ENCODE peak calls at places on chromosomes 12 and 14, in seven cellular contexts. One of them, this sample, is unnamed.

GRCh38 chr14:61616524-61617185 is 78.7 kb upstream of the HIF1A start:
- DNase-seq in psoas muscle: no peak
- DNase-seq in right cardiac atrium: no peak
- DNase-seq in suprapubic skin: no peak
- DNase-seq in CD4-positive, CD25-positive, alpha-beta regulatory T cell: no peak
- DNase-seq in gastrocnemius medialis: no peak
- DNase-seq in right lobe of liver: no peak
- DNase-seq in this sample: no peak

GRCh38 chr14:73180385-73180805 is 44.1 kb downstream of the PSEN1 start:
- DNase-seq in psoas muscle: no peak
- DNase-seq in right cardiac atrium: no peak
- DNase-seq in suprapubic skin: no peak
- DNase-seq in CD4-positive, CD25-positive, alpha-beta regulatory T cell: peak; percentile 38
- DNase-seq in gastrocnemius medialis: no peak
- DNase-seq in right lobe of liver: no peak
- DNase-seq in this sample: no peak

GRCh38 chr12:28122756-28123155 is 67.5 kb upstream of the CCDC91 start:
- DNase-seq in psoas muscle: no peak
- DNase-seq in right cardiac atrium: no peak
- DNase-seq in suprapubic skin: no peak
- DNase-seq in CD4-positive, CD25-positive, alpha-beta regulatory T cell: no peak
- DNase-seq in gastrocnemius medialis: no peak
- DNase-seq in right lobe of liver: no peak
- DNase-seq in this sample: no peak

GRCh38 chr14:51044961-51045360 is 49.9 kb downstream of the TRIM9 start:
- DNase-seq in psoas muscle: no peak
- DNase-seq in right cardiac atrium: no peak
- DNase-seq in suprapubic skin: no peak
- DNase-seq in CD4-positive, CD25-positive, alpha-beta regulatory T cell: no peak
- DNase-seq in gastrocnemius medialis: no peak
- DNase-seq in right lobe of liver: no peak
- DNase-seq in this sample: no peak

GRCh38 chr12:49018282-49019119 is at the start of gene PRKAG1:
- DNase-seq in psoas muscle: peak; percentile 96
- DNase-seq in right cardiac atrium: peak; percentile 98
- DNase-seq in suprapubic skin: peak; percentile 98
- DNase-seq in CD4-positive, CD25-positive, alpha-beta regulatory T cell: peak; percentile 99
- DNase-seq in gastrocnemius medialis: peak; percentile 96
- DNase-seq in right lobe of liver: peak; percentile 96
- DNase-seq in this sample: peak; percentile 87

GRCh38 chr14:28875937-28876910 is 109.6 kb downstream of the FOXG1 start:
- DNase-seq in psoas muscle: no peak
- DNase-seq in right cardiac atrium: no peak
- DNase-seq in suprapubic skin: no peak
- DNase-seq in CD4-positive, CD25-positive, alpha-beta regulatory T cell: no peak
- DNase-seq in gastrocnemius medialis: no peak
- DNase-seq in right lobe of liver: no peak
- DNase-seq in this sample: no peak

GRCh38 chr12:12190087-12190809 is 76.6 kb downstream of the LRP6 start:
- DNase-seq in psoas muscle: no peak
- DNase-seq in right cardiac atrium: no peak
- DNase-seq in suprapubic skin: no peak
- DNase-seq in CD4-positive, CD25-positive, alpha-beta regulatory T cell: no peak
- DNase-seq in gastrocnemius medialis: no peak
- DNase-seq in right lobe of liver: no peak
- DNase-seq in this sample: no peak

GRCh38 chr14:100271247-100271939 is 32.4 kb downstream of the YY1 start:
- DNase-seq in psoas muscle: no peak
- DNase-seq in right cardiac atrium: no peak
- DNase-seq in suprapubic skin: no peak
- DNase-seq in CD4-positive, CD25-positive, alpha-beta regulatory T cell: peak; percentile 34
- DNase-seq in gastrocnemius medialis: no peak
- DNase-seq in right lobe of liver: no peak
- DNase-seq in this sample: no peak

GRCh38 chr14:90758959-90759358 is 57.3 kb downstream of the TTC7B start:
- DNase-seq in psoas muscle: peak; percentile 64
- DNase-seq in right cardiac atrium: peak; percentile 88
- DNase-seq in suprapubic skin: peak; percentile 84
- DNase-seq in CD4-positive, CD25-positive, alpha-beta regulatory T cell: peak; percentile 40
- DNase-seq in gastrocnemius medialis: peak; percentile 58
- DNase-seq in right lobe of liver: peak; percentile 65
- DNase-seq in this sample: peak; percentile 82

GRCh38 chr14:73719361-73719760 is 5.2 kb upstream of the PNMA1 start:
- DNase-seq in psoas muscle: no peak
- DNase-seq in right cardiac atrium: no peak
- DNase-seq in suprapubic skin: no peak
- DNase-seq in CD4-positive, CD25-positive, alpha-beta regulatory T cell: no peak
- DNase-seq in gastrocnemius medialis: no peak
- DNase-seq in right lobe of liver: no peak
- DNase-seq in this sample: no peak

GRCh38 chr14:52315355-52315718 is 1.2 kb downstream of the PTGER2 start:
- DNase-seq in psoas muscle: no peak
- DNase-seq in right cardiac atrium: no peak
- DNase-seq in suprapubic skin: no peak
- DNase-seq in CD4-positive, CD25-positive, alpha-beta regulatory T cell: peak; percentile 56
- DNase-seq in gastrocnemius medialis: no peak
- DNase-seq in right lobe of liver: no peak
- DNase-seq in this sample: no peak

GRCh38 chr12:40801861-40802260 is 109.6 kb downstream of the CNTN1 start:
- DNase-seq in psoas muscle: no peak
- DNase-seq in right cardiac atrium: no peak
- DNase-seq in suprapubic skin: no peak
- DNase-seq in CD4-positive, CD25-positive, alpha-beta regulatory T cell: no peak
- DNase-seq in gastrocnemius medialis: no peak
- DNase-seq in right lobe of liver: no peak
- DNase-seq in this sample: no peak

GRCh38 chr12:124422142-124422569 is 127.3 kb downstream of the RFLNA start:
- DNase-seq in psoas muscle: no peak
- DNase-seq in right cardiac atrium: peak; percentile 76
- DNase-seq in suprapubic skin: no peak
- DNase-seq in CD4-positive, CD25-positive, alpha-beta regulatory T cell: no peak
- DNase-seq in gastrocnemius medialis: no peak
- DNase-seq in right lobe of liver: no peak
- DNase-seq in this sample: peak; percentile 79

GRCh38 chr12:7175493-7175892 is 14.0 kb upstream of the PEX5 start:
- DNase-seq in psoas muscle: no peak
- DNase-seq in right cardiac atrium: no peak
- DNase-seq in suprapubic skin: no peak
- DNase-seq in CD4-positive, CD25-positive, alpha-beta regulatory T cell: no peak
- DNase-seq in gastrocnemius medialis: no peak
- DNase-seq in right lobe of liver: no peak
- DNase-seq in this sample: no peak

GRCh38 chr12:69056743-69057515 is 124.0 kb upstream of the CPM start:
- DNase-seq in psoas muscle: no peak
- DNase-seq in right cardiac atrium: no peak
- DNase-seq in suprapubic skin: no peak
- DNase-seq in CD4-positive, CD25-positive, alpha-beta regulatory T cell: no peak
- DNase-seq in gastrocnemius medialis: no peak
- DNase-seq in right lobe of liver: no peak
- DNase-seq in this sample: no peak

GRCh38 chr12:132245521-132246101 is 83.8 kb downstream of the GALNT9 start:
- DNase-seq in psoas muscle: no peak
- DNase-seq in right cardiac atrium: no peak
- DNase-seq in suprapubic skin: no peak
- DNase-seq in CD4-positive, CD25-positive, alpha-beta regulatory T cell: no peak
- DNase-seq in gastrocnemius medialis: no peak
- DNase-seq in right lobe of liver: no peak
- DNase-seq in this sample: no peak

GRCh38 chr12:111455448-111456320 is 50.0 kb downstream of the SH2B3 start:
- DNase-seq in psoas muscle: no peak
- DNase-seq in right cardiac atrium: no peak
- DNase-seq in suprapubic skin: peak; percentile 53
- DNase-seq in CD4-positive, CD25-positive, alpha-beta regulatory T cell: no peak
- DNase-seq in gastrocnemius medialis: no peak
- DNase-seq in right lobe of liver: no peak
- DNase-seq in this sample: no peak

GRCh38 chr12:20356048-20356447 is 12.3 kb upstream of the PDE3A start:
- DNase-seq in psoas muscle: no peak
- DNase-seq in right cardiac atrium: no peak
- DNase-seq in suprapubic skin: no peak
- DNase-seq in CD4-positive, CD25-positive, alpha-beta regulatory T cell: no peak
- DNase-seq in gastrocnemius medialis: no peak
- DNase-seq in right lobe of liver: no peak
- DNase-seq in this sample: no peak

GRCh38 chr12:77617818-77618217 is 212.9 kb upstream of the NAV3 start:
- DNase-seq in psoas muscle: no peak
- DNase-seq in right cardiac atrium: no peak
- DNase-seq in suprapubic skin: no peak
- DNase-seq in CD4-positive, CD25-positive, alpha-beta regulatory T cell: no peak
- DNase-seq in gastrocnemius medialis: no peak
- DNase-seq in right lobe of liver: no peak
- DNase-seq in this sample: no peak

DNA sequence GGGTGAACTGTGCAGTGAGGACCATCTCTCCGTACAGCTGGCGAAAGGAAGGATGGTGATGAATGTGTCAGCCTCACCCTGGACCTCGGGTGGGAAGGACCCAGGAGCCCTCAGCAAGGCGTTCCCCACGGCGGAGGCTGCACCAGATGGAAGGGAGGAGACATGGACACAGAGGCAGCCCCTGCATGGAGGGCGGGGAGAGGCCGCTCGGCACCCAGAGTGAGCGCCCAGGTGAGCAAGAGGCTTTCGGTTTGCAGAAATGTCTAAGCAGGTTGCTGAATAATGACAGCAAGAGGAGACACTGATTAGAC is 109.9 kb downstream of the PIWIL1 start:
- DNase-seq in psoas muscle: no peak
- DNase-seq in right cardiac atrium: no peak
- DNase-seq in suprapubic skin: no peak
- DNase-seq in CD4-positive, CD25-positive, alpha-beta regulatory T cell: no peak
- DNase-seq in gastrocnemius medialis: no peak
- DNase-seq in right lobe of liver: peak; percentile 39
- DNase-seq in this sample: no peak
- H3K9me3 ChIP-seq in psoas muscle: no peaks in the 10 kb centered on the region
- H3K9me3 ChIP-seq in right cardiac atrium: no peaks in the 10 kb centered on the region
- H3K9me3 ChIP-seq in suprapubic skin: no peaks in the 10 kb centered on the region
- H3K9me3 ChIP-seq in CD4-positive, CD25-positive, alpha-beta regulatory T cell: no peaks in the 10 kb centered on the region
- H3K9me3 ChIP-seq in gastrocnemius medialis: no peaks in the 10 kb centered on the region
- H3K9me3 ChIP-seq in right lobe of liver: no peaks in the 10 kb centered on the region
- H3K9me3 ChIP-seq in this sample: no peaks in the 10 kb centered on the region

GRCh38 chr12:24133385-24133784 is 183.9 kb upstream of the SOX5 start:
- DNase-seq in psoas muscle: no peak
- DNase-seq in right cardiac atrium: no peak
- DNase-seq in suprapubic skin: no peak
- DNase-seq in CD4-positive, CD25-positive, alpha-beta regulatory T cell: no peak
- DNase-seq in gastrocnemius medialis: no peak
- DNase-seq in right lobe of liver: no peak
- DNase-seq in this sample: no peak
- H3K27ac ChIP-seq in psoas muscle: no peak overlapping the region
- H3K27ac ChIP-seq in right cardiac atrium: no peak overlapping the region
- H3K27ac ChIP-seq in suprapubic skin: no peak overlapping the region
- H3K27ac ChIP-seq in CD4-positive, CD25-positive, alpha-beta regulatory T cell: no peak overlapping the region
- H3K27ac ChIP-seq in gastrocnemius medialis: no peak overlapping the region
- H3K27ac ChIP-seq in right lobe of liver: no peak overlapping the region
- H3K27ac ChIP-seq in this sample: no peak overlapping the region

DNA sequence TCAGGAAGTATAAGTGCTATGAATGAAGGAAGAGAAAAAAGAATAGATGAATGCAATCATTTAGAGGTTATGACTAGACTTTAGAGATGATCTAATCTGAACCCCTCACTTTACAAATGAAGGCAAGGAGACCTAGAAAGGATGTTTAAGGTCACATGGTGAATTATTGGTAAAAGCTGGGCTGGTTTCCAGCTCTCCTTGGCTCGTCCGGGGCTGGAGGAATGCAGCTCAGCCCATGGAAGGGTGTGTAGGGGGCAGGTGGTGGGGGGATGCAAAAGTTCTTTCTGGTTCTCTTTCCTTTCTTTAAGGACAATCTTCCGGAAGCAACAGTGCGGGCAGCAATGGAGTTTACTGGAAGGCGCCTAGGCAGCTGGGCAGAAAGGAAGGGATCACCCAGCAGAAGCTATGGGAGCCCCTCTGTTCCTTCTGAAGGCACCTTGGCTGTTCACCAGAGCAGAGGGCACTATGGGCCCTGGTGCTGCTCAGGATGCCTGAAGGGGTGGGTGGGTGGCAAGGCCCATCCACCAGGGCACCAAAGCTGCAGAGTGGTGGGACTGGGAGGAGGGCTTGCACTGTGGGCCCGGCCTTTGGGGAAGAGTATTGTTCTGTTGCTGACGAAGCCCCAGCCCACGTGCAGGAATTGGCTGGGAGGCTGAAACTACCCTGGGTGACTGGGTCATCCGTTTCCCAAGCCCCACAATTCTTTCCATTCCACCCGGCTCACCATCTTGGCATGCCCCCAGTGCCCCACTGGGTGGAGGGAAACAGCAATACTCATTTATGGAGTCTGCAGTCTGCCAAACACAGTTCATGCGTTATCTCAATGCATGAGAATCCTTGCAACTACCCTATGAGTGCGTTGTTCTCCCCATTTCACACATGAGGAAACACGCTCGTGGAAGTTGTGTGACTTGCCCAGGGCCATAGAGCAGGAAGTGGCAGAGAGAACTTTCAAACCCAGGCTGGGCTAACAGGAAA is 78.2 kb downstream of the IRF2BPL start:
- DNase-seq in psoas muscle: no peak
- DNase-seq in right cardiac atrium: no peak
- DNase-seq in suprapubic skin: no peak
- DNase-seq in CD4-positive, CD25-positive, alpha-beta regulatory T cell: no peak
- DNase-seq in gastrocnemius medialis: no peak
- DNase-seq in right lobe of liver: no peak
- DNase-seq in this sample: no peak
- H3K4me1 ChIP-seq in psoas muscle: peaks cover 64% of the 10 kb centered on the region
- H3K4me1 ChIP-seq in right cardiac atrium: peaks cover 15% of the 10 kb centered on the region
- H3K4me1 ChIP-seq in suprapubic skin: peaks cover 66% of the 10 kb centered on the region
- H3K4me1 ChIP-seq in CD4-positive, CD25-positive, alpha-beta regulatory T cell: peaks cover 40% of the 10 kb centered on the region
- H3K4me1 ChIP-seq in gastrocnemius medialis: peaks cover 48% of the 10 kb centered on the region
- H3K4me1 ChIP-seq in right lobe of liver: peaks cover 37% of the 10 kb centered on the region
- H3K4me1 ChIP-seq in this sample: peaks cover 32% of the 10 kb centered on the region

DNA sequence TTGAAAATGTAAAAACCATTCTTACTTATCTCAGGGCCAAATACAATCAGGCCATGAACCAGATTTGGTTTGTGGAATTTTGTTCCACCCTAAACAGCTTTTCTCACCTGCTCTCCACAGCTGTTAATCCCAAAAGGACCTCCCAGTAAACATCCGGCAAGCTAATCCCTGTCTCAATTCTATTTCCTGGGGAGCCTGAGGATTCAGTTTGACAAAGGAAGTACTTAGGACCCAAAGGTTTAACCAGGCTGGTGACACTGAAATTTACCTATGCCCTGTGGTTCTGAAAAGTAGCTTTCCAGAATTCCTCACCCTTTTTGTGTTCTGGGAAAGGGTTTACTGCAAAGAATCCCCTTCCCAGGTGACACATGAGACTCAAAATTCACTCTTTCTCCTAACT is 15.0 kb downstream of the CAPZA3 start:
- DNase-seq in psoas muscle: no peak
- DNase-seq in right cardiac atrium: no peak
- DNase-seq in suprapubic skin: no peak
- DNase-seq in CD4-positive, CD25-positive, alpha-beta regulatory T cell: no peak
- DNase-seq in gastrocnemius medialis: no peak
- DNase-seq in right lobe of liver: no peak
- DNase-seq in this sample: no peak
- H3K9me3 ChIP-seq in psoas muscle: no peaks in the 10 kb centered on the region
- H3K9me3 ChIP-seq in right cardiac atrium: no peaks in the 10 kb centered on the region
- H3K9me3 ChIP-seq in suprapubic skin: no peaks in the 10 kb centered on the region
- H3K9me3 ChIP-seq in CD4-positive, CD25-positive, alpha-beta regulatory T cell: no peaks in the 10 kb centered on the region
- H3K9me3 ChIP-seq in gastrocnemius medialis: no peaks in the 10 kb centered on the region
- H3K9me3 ChIP-seq in right lobe of liver: no peaks in the 10 kb centered on the region
- H3K9me3 ChIP-seq in this sample: no peaks in the 10 kb centered on the region

GRCh38 chr12:43760396-43760795 is 1.6 kb downstream of the IRAK4 start:
- DNase-seq in psoas muscle: no peak
- DNase-seq in right cardiac atrium: no peak
- DNase-seq in suprapubic skin: no peak
- DNase-seq in CD4-positive, CD25-positive, alpha-beta regulatory T cell: no peak
- DNase-seq in gastrocnemius medialis: no peak
- DNase-seq in right lobe of liver: no peak
- DNase-seq in this sample: no peak
- H3K27ac ChIP-seq in psoas muscle: no peak overlapping the region
- H3K27ac ChIP-seq in right cardiac atrium: no peak overlapping the region
- H3K27ac ChIP-seq in suprapubic skin: no peak overlapping the region
- H3K27ac ChIP-seq in CD4-positive, CD25-positive, alpha-beta regulatory T cell: no peak overlapping the region
- H3K27ac ChIP-seq in gastrocnemius medialis: no peak overlapping the region
- H3K27ac ChIP-seq in right lobe of liver: no peak overlapping the region
- H3K27ac ChIP-seq in this sample: no peak overlapping the region

GRCh38 chr14:98501335-98501734 is 770.7 kb downstream of the BCL11B start:
- DNase-seq in psoas muscle: no peak
- DNase-seq in right cardiac atrium: no peak
- DNase-seq in suprapubic skin: no peak
- DNase-seq in CD4-positive, CD25-positive, alpha-beta regulatory T cell: no peak
- DNase-seq in gastrocnemius medialis: no peak
- DNase-seq in right lobe of liver: no peak
- DNase-seq in this sample: no peak
- H3K4me1 ChIP-seq in psoas muscle: no peaks in the 10 kb centered on the region
- H3K4me1 ChIP-seq in right cardiac atrium: no peaks in the 10 kb centered on the region
- H3K4me1 ChIP-seq in suprapubic skin: peaks cover 18% of the 10 kb centered on the region
- H3K4me1 ChIP-seq in CD4-positive, CD25-positive, alpha-beta regulatory T cell: no peaks in the 10 kb centered on the region
- H3K4me1 ChIP-seq in gastrocnemius medialis: no peaks in the 10 kb centered on the region
- H3K4me1 ChIP-seq in right lobe of liver: no peaks in the 10 kb centered on the region
- H3K4me1 ChIP-seq in this sample: no peaks in the 10 kb centered on the region